ENCODE peak calls at places on chromosomes 12 and 14, in ten cellular contexts. J is SK-N-SH, A is heart right ventricle, T is neural progenitor cell, P is right lobe of liver, L is left ventricle myocardium inferior, M is activated B cell treated with CpG ODN at 0.5 μM for 24 hours, N is A549, V is mesothelial cell of epicardium, G is WERI-Rb-1. S is an unnamed sample.

GRCh38 chr12:111777345-111778045 is 10.8 kb downstream of the ALDH2 start:
- DNase-seq in J (no peak), A (peak), T (no peak), P (peak), L (no peak), M (no peak), N (peak), V (no peak), G (no peak), S (no peak)

GRCh38 chr14:67964391-67964812 is 144.8 kb downstream of the RAD51B start:
- DNase-seq in J (no peak), A (no peak), T (no peak), P (no peak), L (no peak), M (no peak), N (peak), V (no peak), G (no peak), S (no peak)

GRCh38 chr12:81998761-81999378 is 239.7 kb upstream of the PPFIA2 start:
- DNase-seq in J (no peak), A (no peak), T (no peak), P (no peak), L (no peak), M (no peak), N (no peak), V (no peak), G (no peak), S (no peak)

GRCh38 chr14:38716871-38717270 is 386.2 kb downstream of the SEC23A start:
- DNase-seq in J (peak), A (no peak), T (no peak), P (no peak), L (no peak), M (no peak), N (no peak), V (no peak), G (no peak), S (no peak)

GRCh38 chr12:93990832-93991748 is 157.3 kb upstream of the PLXNC1 start:
- DNase-seq in J (peak), A (peak), T (peak), P (no peak), L (peak), M (no peak), N (peak), V (peak), G (peak), S (peak)

GRCh38 chr14:103022669-103023044 is 34.7 kb downstream of the CDC42BPB start:
- DNase-seq in J (peak), A (no peak), T (no peak), P (no peak), L (no peak), M (no peak), N (no peak), V (no peak), G (no peak), S (no peak)

GRCh38 chr12:118126119-118126757 is 9.7 kb upstream of the PEBP1 start:
- DNase-seq in J (no peak), A (peak), T (no peak), P (peak), L (peak), M (no peak), N (no peak), V (no peak), G (no peak), S (no peak)

GRCh38 chr12:56020437-56021189 is at the start of gene IKZF4:
- DNase-seq in J (peak), A (peak), T (peak), P (no peak), L (no peak), M (no peak), N (no peak), V (peak), G (peak), S (peak)

GRCh38 chr14:92093320-92093719 is 13.1 kb downstream of the ATXN3 start:
- DNase-seq in J (peak), A (no peak), T (peak), P (no peak), L (no peak), M (no peak), N (peak), V (no peak), G (peak), S (no peak)

GRCh38 chr12:119843100-119843499 is 34.0 kb downstream of the CIT start:
- DNase-seq in J (no peak), A (no peak), T (no peak), P (no peak), L (no peak), M (no peak), N (no peak), V (no peak), G (no peak), S (no peak)

GRCh38 chr14:34000396-34000795 is 49.5 kb upstream of the EGLN3 start:
- DNase-seq in J (no peak), A (no peak), T (no peak), P (no peak), L (no peak), M (no peak), N (no peak), V (no peak), G (no peak), S (no peak)

GRCh38 chr12:130202201-130202600 is 39.9 kb downstream of the FZD10 start:
- DNase-seq in J (no peak), A (no peak), T (no peak), P (no peak), L (no peak), M (no peak), N (no peak), V (no peak), G (no peak), S (no peak)

GRCh38 chr14:29743566-29743965 is 184.1 kb downstream of the PRKD1 start:
- DNase-seq in J (no peak), A (no peak), T (no peak), P (no peak), L (no peak), M (no peak), N (no peak), V (no peak), G (no peak), S (no peak)

GRCh38 chr12:84508943-84509342 is 403.7 kb downstream of the SLC6A15 start:
- DNase-seq in J (no peak), A (no peak), T (no peak), P (no peak), L (peak), M (no peak), N (no peak), V (no peak), G (no peak), S (no peak)

DNA sequence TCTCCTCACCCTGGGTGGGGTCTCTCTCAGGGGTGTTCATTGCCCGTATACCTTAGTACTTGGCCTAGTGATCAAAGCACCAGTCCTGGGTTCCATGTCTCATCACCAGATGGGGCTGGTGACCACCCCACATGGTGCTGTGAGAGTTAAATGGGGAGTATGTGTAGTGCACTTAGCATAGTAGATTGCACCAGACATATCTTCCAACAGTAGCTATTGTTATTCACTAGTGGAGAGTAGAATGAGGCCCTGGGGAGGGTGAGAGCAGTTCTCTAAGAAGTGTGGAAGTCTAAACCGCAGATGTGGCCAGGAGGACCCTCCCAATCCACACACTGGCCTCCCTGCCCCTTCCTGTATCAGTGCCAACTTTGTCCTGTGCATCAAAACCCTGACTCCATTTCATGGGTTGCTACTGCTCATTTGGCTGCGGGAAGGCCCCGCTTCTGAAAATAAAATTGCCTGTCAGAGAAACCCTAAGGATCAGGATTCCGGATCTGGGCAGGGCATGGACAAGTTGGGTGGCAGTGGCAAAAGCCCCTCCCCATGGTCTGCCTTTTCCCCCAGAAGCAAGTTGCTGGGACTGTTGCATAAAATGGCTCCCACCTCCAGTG is 4.4 kb downstream of the CD9 start:
- DNase-seq in J (no peak), A (no peak), T (no peak), P (no peak), L (no peak), M (no peak), N (no peak), V (no peak), G (no peak), S (no peak)
- TF ChIP-seq CTCF in J (no peak), A (no peak), T (no peak), P (no peak), L (no peak), M (no peak), N (no peak), V (no peak), G (peak), S (no peak)

GRCh38 chr12:38985961-38986360 is 80.6 kb upstream of the CPNE8 start:
- DNase-seq in J (no peak), A (no peak), T (no peak), P (no peak), L (no peak), M (no peak), N (no peak), V (no peak), G (no peak), S (no peak)
- TF ChIP-seq CTCF in J (no peak), A (no peak), T (no peak), P (no peak), L (no peak), M (no peak), N (no peak), V (no peak), G (no peak), S (no peak)

GRCh38 chr12:123546281-123546680 is 12.8 kb upstream of the RILPL1 start:
- DNase-seq in J (no peak), A (no peak), T (no peak), P (no peak), L (no peak), M (no peak), N (no peak), V (no peak), G (no peak), S (no peak)

GRCh38 chr12:123543541-123543940 is 10.0 kb upstream of the RILPL1 start:
- DNase-seq in J (no peak), A (no peak), T (no peak), P (no peak), L (no peak), M (no peak), N (no peak), V (no peak), G (peak), S (no peak)

DNA sequence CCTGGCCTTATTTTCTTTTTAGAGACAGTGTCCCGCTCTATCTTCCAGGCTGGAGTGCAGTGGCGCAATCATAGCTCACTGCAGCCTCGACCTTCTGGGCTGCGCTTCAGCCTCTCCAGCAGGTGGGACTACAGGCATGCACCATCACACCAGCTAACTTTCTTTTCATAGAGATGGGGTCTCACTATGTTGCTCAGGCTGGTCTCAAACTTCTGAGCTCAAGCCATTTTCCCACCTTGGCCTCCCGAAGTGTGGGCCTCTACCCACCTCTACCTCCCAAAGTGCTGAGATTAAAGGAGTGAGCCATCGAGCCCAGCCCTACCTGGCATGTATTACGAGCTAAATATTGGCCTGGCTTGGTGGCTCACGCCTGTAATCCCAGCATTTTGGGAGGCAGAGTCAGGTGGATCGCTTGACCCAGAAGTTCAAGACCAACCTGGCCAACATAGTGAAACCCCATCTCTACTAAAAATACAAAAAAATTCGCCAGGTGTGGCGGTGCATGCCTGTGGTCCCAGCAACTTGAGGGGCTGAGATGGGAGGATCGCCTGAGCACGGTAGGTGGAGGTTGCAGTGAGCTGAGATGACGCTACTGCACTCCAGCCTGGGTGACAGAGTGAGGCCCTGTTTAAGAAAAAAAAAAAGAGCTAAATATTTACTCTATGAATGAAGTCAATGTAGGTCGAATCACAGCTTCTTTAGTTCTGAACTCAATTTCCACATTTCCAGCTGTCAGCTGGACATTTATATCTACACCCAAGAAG is 7.6 kb upstream of the RILPL1 start:
- DNase-seq in J (no peak), A (no peak), T (no peak), P (no peak), L (no peak), M (no peak), N (no peak), V (no peak), G (no peak), S (no peak)
- TF ChIP-seq CTCF in J (no peak), A (no peak), T (no peak), P (no peak), L (no peak), M (no peak), N (no peak), V (no peak), G (peak), S (no peak)

GRCh38 chr14:105176513-105176912 is 4.6 kb downstream of the NUDT14 start:
- DNase-seq in J (no peak), A (no peak), T (no peak), P (no peak), L (no peak), M (no peak), N (no peak), V (no peak), G (no peak), S (no peak)

GRCh38 chr14:105178868-105179140 is 2.3 kb downstream of the NUDT14 start:
- DNase-seq in J (no peak), A (no peak), T (no peak), P (no peak), L (no peak), M (no peak), N (no peak), V (no peak), G (no peak), S (no peak)

GRCh38 chr14:105179191-105179590 is 1.9 kb downstream of the NUDT14 start:
- DNase-seq in J (no peak), A (no peak), T (no peak), P (no peak), L (no peak), M (no peak), N (no peak), V (no peak), G (no peak), S (no peak)

GRCh38 chr14:105177082-105177481 is 4.0 kb downstream of the NUDT14 start:
- DNase-seq in J (no peak), A (no peak), T (no peak), P (no peak), L (no peak), M (no peak), N (no peak), V (no peak), G (peak), S (no peak)

GRCh38 chr14:105178069-105178867 is 2.8 kb downstream of the NUDT14 start:
- DNase-seq in J (no peak), A (no peak), T (no peak), P (no peak), L (no peak), M (no peak), N (no peak), V (no peak), G (peak), S (no peak)
- TF ChIP-seq CTCF in J (no peak), A (no peak), T (no peak), P (no peak), L (no peak), M (no peak), N (no peak), V (no peak), G (peak), S (no peak)

GRCh38 chr14:57928732-57929131 is 62.8 kb upstream of the SLC35F4 start:
- DNase-seq in J (no peak), A (no peak), T (no peak), P (no peak), L (no peak), M (no peak), N (no peak), V (no peak), G (no peak), S (no peak)
- TF ChIP-seq CTCF in J (no peak), A (no peak), T (no peak), P (no peak), L (no peak), M (no peak), N (no peak), V (no peak), G (no peak), S (no peak)

GRCh38 chr12:20798561-20798960 is 11.9 kb upstream of the SLCO1B3 start:
- DNase-seq in J (peak), A (no peak), T (peak), P (no peak), L (no peak), M (no peak), N (peak), V (no peak), G (no peak), S (no peak)
- TF ChIP-seq CTCF in J (peak), A (peak), T (peak), P (peak), L (peak), M (no peak), N (peak), V (peak), G (peak), S (no peak)

DNA sequence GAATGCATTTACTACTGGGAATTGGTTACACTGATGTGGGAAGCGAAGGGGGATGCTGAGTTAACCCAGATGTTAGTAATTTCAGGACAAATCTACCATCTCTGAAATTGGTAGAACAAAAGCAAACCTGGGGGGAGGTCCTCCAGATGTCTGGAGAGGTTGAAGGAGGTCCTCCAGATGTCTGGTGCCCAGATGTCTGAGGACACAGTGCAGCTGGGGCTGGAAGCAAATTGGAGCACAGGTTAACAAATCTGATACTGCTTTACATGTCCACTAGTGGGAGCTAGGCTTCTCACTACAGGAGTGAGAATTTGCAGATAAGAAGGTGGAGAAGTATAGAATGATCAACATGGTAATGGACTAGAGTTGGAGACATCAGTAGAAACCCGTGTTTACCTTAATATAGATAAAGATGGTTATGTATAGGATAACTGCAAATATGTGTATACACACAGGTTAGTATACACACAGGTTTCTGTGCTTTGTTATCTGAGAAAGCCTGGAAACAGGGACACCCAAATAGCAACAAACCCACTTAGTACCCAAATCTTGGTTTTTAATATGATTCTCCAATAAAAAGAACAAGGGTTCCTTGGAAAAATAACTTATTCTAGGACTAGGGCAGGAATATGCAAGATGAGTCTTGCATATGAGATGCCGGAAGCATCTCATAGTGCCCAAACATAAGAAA is 162.5 kb downstream of the C12orf50 start:
- DNase-seq in J (peak), A (no peak), T (peak), P (no peak), L (no peak), M (no peak), N (peak), V (no peak), G (no peak), S (no peak)
- TF ChIP-seq CTCF in J (peak), A (no peak), T (peak), P (peak), L (peak), M (no peak), N (peak), V (no peak), G (peak), S (peak)

GRCh38 chr12:98955284-98955683 is 310.2 kb downstream of the APAF1 start:
- DNase-seq in J (peak), A (no peak), T (peak), P (no peak), L (no peak), M (no peak), N (peak), V (no peak), G (peak), S (peak)
- TF ChIP-seq CTCF in J (peak), A (no peak), T (peak), P (no peak), L (no peak), M (no peak), N (peak), V (peak), G (peak), S (peak)

DNA sequence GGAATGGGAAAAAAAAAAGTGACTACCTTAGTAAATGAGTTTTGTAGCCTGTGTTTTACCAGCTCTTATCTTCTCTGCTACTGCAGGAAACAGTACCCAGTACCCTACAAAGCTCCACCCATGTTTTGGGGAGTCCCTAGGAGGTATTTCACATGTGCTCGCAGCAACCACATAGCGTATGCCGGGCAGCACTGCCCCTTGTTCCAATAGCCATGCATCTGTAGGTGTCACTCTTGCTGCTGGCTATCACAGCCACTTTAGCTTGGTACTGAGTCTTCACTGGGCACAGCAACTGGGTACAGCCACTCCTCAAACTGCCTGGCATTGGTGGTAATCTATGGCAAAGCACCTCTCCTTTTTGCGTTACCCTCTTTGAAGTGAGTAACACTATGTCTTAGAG is 2.0 kb upstream of the MDM1 start:
- DNase-seq in J (peak), A (no peak), T (peak), P (peak), L (no peak), M (no peak), N (peak), V (no peak), G (peak), S (no peak)
- TF ChIP-seq CTCF in J (no peak), A (no peak), T (peak), P (peak), L (peak), M (no peak), N (peak), V (no peak), G (peak), S (no peak)